ENCODE peak calls at places on chromosomes 4 and X, in five cellular contexts. L is hepatocyte, B is left lung, R is stomach, F is fibroblast of mammary gland. I is an unnamed sample.
A peak's percentile ranks its signal among the peaks of the same experiment; 100 is the strongest.

GRCh38 chrX:123217077-123217476 is 33.0 kb downstream of the GRIA3 start:
- DNase-seq in L (peak; percentile 9), B (no peak), R (no peak), F (peak; percentile 78), I (no peak)

GRCh38 chrX:155065035-155065734 is 5.8 kb downstream of the CMC4 start:
- DNase-seq in L (no peak), B (no peak), R (no peak), F (peak; percentile 73), I (no peak)

GRCh38 chrX:363621-364375 is 22.9 kb downstream of the PPP2R3B start:
- DNase-seq in L (no peak), B (no peak), R (no peak), F (no peak), I (no peak)

GRCh38 chr4:56653461-56654237 is 27.4 kb downstream of the HOPX start:
- DNase-seq in L (no peak), B (no peak), R (no peak), F (no peak), I (peak; percentile 30)

GRCh38 chr4:125547842-125548241 is 233.1 kb downstream of the FAT4 start:
- DNase-seq in L (peak; percentile 11), B (no peak), R (no peak), F (no peak), I (no peak)

GRCh38 chrX:37685452-37686347 is at the start of gene XK:
- DNase-seq in L (peak; percentile 49), B (peak; percentile 55), R (peak; percentile 65), F (peak; percentile 11), I (peak; percentile 16)

GRCh38 chr4:177964061-177964460 is 521.8 kb upstream of the AGA start:
- DNase-seq in L (no peak), B (no peak), R (no peak), F (peak; percentile 58), I (no peak)

GRCh38 chrX:118315529-118315928 is 30.4 kb upstream of the WDR44 start:
- DNase-seq in L (no peak), B (no peak), R (no peak), F (no peak), I (no peak)

GRCh38 chr4:89929425-89930272 is 35.0 kb downstream of the MMRN1 start:
- DNase-seq in L (no peak), B (no peak), R (no peak), F (no peak), I (no peak)

GRCh38 chr4:47017081-47017480 is 14.3 kb upstream of the GABRB1 start:
- DNase-seq in L (no peak), B (no peak), R (no peak), F (no peak), I (no peak)

GRCh38 chr4:80336582-80336981 is 1.1 kb downstream of the CFAP299 start:
- DNase-seq in L (peak; percentile 41), B (peak; percentile 36), R (no peak), F (peak; percentile 42), I (no peak)

GRCh38 chr4:56323386-56323785 is 63.9 kb downstream of the AASDH start:
- DNase-seq in L (no peak), B (no peak), R (no peak), F (no peak), I (no peak)

GRCh38 chr4:117064297-117064696 is 21.1 kb downstream of the TRAM1L1 start:
- DNase-seq in L (no peak), B (no peak), R (no peak), F (no peak), I (no peak)

GRCh38 chr4:73068496-73069337 is 799 bp downstream of the COX18 start:
- DNase-seq in L (peak; percentile 14), B (no peak), R (no peak), F (peak; percentile 44), I (no peak)

GRCh38 chr4:177246636-177247584 is 62.8 kb upstream of the NEIL3 start:
- DNase-seq in L (no peak), B (no peak), R (no peak), F (peak; percentile 45), I (no peak)

DNA sequence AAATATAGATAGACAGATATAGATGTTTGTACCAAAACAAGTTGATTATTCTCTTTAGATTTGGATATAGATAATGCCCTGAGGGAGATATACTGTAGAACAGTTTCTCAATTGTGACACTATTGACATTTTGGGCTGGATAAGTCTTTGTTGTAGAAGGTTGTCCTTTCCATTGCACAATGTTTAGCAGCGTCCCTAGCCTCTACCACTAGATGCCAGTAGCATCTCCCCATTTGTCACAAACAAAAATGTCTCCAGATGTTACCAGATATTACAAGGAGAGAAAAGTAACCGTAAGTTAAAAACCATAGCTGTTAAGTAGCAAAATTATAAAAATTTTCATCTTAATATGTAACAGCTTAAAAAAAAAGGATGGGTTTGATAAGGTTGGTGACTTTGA is 2595.3 kb downstream of the ARAP2 start:
- DNase-seq in L (peak; percentile 36), B (no peak), R (no peak), F (peak; percentile 66), I (no peak)
- TF ChIP-seq CTCF in L (peak; percentile 53), B (no peak), R (no peak), F (peak; percentile 80), I (no peak)

DNA sequence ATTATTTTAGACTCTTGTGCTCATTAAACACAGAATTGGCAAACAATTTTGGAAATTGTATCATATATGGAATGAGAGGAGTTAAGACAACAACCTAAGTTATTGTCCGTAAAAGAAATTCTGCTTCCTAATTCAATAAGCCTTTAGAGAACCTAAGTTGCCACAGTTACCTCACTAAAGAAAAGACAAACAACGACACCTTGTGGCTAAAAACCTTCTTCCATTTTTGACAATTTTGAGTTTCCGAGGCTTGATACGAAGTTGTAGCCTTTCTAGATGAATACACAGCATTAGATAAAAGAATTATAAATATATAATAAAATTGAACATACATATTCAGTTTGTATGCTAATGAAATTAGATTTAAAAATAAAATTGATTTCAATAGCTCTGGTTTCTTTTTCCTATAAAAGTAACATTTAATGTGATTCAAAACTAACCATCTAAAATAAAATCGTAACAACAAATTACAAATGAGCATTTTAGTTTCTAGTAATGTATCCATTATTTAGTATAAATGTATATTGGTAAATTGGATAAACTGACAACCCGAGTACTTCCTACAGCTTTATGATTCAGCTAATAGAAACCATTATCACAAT is 275.1 kb downstream of the GPM6A start:
- DNase-seq in L (peak; percentile 69), B (no peak), R (no peak), F (peak; percentile 80), I (no peak)
- TF ChIP-seq CTCF in L (peak; percentile 78), B (no peak), R (peak; percentile 34), F (peak; percentile 59), I (no peak)

DNA sequence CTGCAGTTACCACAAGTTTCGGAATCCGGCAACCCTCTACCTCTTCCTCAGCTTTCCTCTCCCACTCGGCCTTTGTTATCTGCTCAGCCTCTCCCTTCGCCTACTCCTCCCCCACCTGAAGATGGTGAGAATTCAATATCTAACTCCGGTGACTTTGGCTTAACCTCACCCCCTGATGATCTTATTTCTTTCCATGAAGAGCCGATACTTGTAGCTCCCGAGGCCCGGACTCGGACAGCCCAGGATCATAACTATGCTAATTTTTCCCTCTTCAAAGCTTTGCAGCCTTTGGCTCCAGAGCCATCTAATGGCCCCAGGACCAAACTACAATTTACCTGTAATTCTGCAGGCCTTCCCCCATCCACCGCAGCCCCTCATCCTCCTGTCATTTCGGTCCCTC is 32.0 kb upstream of the MGST2 start:
- DNase-seq in L (peak; percentile 49), B (no peak), R (peak; percentile 41), F (peak; percentile 39), I (no peak)
- TF ChIP-seq CTCF in L (peak; percentile 56), B (peak; percentile 18), R (peak; percentile 53), F (peak; percentile 62), I (no peak)

GRCh38 chrX:12142661-12143060 is 4.4 kb downstream of the FRMPD4 start:
- DNase-seq in L (no peak), B (no peak), R (no peak), F (no peak), I (no peak)

GRCh38 chrX:12139934-12140611 is 1.8 kb downstream of the FRMPD4 start:
- DNase-seq in L (no peak), B (no peak), R (no peak), F (no peak), I (no peak)

GRCh38 chrX:12141511-12141910 is 3.2 kb downstream of the FRMPD4 start:
- DNase-seq in L (no peak), B (no peak), R (no peak), F (no peak), I (no peak)

GRCh38 chrX:12137982-12138365 is 299 bp upstream of the FRMPD4 start:
- DNase-seq in L (no peak), B (no peak), R (no peak), F (no peak), I (no peak)

GRCh38 chrX:12138366-12139313 is at the start of gene FRMPD4:
- DNase-seq in L (peak; percentile 25), B (no peak), R (no peak), F (peak; percentile 20), I (no peak)
- TF ChIP-seq CTCF in L (peak; percentile 26), B (no peak), R (no peak), F (no peak), I (no peak)

GRCh38 chr4:120919358-120919757 is 3.2 kb downstream of the PRDM5 start:
- DNase-seq in L (no peak), B (no peak), R (no peak), F (no peak), I (no peak)
- TF ChIP-seq CTCF in L (peak; percentile 29), B (no peak), R (no peak), F (peak; percentile 21), I (no peak)

GRCh38 chr4:4519296-4519898 is 22.5 kb downstream of the STX18 start:
- DNase-seq in L (no peak), B (no peak), R (no peak), F (peak; percentile 50), I (no peak)
- TF ChIP-seq CTCF in L (peak; percentile 52), B (peak; percentile 41), R (peak; percentile 46), F (peak; percentile 84), I (no peak)

DNA sequence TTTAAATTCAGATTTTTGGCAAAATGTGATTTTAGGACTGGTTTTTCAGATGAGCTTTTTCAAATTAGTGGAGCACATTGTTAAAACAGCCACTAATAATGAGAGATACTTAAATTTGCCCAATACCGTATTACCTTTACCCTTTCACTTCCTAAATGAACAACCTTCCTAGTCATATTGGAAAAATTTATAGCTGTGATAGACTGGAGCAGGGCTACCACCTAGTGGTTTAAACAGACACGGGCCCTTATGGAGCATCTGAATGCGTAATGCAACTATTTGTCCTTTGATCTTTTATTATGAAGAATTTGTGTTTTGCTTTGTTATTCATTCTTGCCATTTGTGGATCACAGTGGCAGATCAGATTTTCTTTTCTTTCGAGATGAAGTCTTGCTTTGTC is 72.7 kb downstream of the KDM6A start:
- DNase-seq in L (no peak), B (no peak), R (no peak), F (no peak), I (no peak)
- TF ChIP-seq CTCF in L (no peak), B (peak; percentile 23), R (no peak), F (peak; percentile 20), I (no peak)

GRCh38 chrX:86066998-86067397 is 19.6 kb upstream of the CHM start:
- DNase-seq in L (no peak), B (no peak), R (no peak), F (peak; percentile 2), I (no peak)
- TF ChIP-seq CTCF in L (no peak), B (no peak), R (no peak), F (no peak), I (no peak)

GRCh38 chr4:71188197-71188625 is 150.6 kb upstream of the SLC4A4 start:
- DNase-seq in L (no peak), B (no peak), R (no peak), F (no peak), I (no peak)
- TF ChIP-seq CTCF in L (no peak), B (no peak), R (no peak), F (no peak), I (no peak)

I was measured in natural killer cell.